ENCODE peak calls at places on chromosomes 12 and 14, in six cellular contexts. R is NT2/D1; B is T47D; U is amygdala; C is mucosa of descending colon; Q is stimulated activated CD4-positive, alpha-beta T cell treated with anti-CD3 and anti-CD28 coated beads, Interleukin-12 subunit alpha, Interleukin-12 subunit beta, amount 100 ng/mL, for 4 hours. J is an unnamed sample.

GRCh38 chr12:113903381-113903863 is 62.7 kb downstream of the RBM19 start:
- DNase-seq in R (no peak), B (no peak), U (no peak), C (no peak), Q (no peak), J (no peak)

GRCh38 chr12:88306471-88307069 is 164.5 kb downstream of the TMTC3 start:
- DNase-seq in R (no peak), U (no peak), Q (no peak), C (no peak), B (no peak), J (no peak)

GRCh38 chr14:103140316-103141109 is 17.3 kb downstream of the TNFAIP2 start:
- DNase-seq in B (no peak), U (no peak), Q (no peak), C (no peak), R (no peak), J (no peak)

GRCh38 chr12:4271433-4272013 is 2.0 kb upstream of the CCND2 start:
- DNase-seq in B (no peak), Q (no peak), R (no peak), U (no peak), C (peak; percentile 86), J (peak; percentile 76)

GRCh38 chr14:64942531-64943111 is at the start of gene GPX2:
- DNase-seq in Q (no peak), C (peak; percentile 90), B (no peak), U (no peak), R (no peak), J (no peak)

GRCh38 chr12:3045494-3045893 is 31.7 kb upstream of the TSPAN9 start:
- DNase-seq in R (no peak), B (no peak), Q (no peak), C (no peak), U (no peak), J (no peak)

GRCh38 chr12:114401346-114402320 is 4.3 kb downstream of the TBX5 start:
- DNase-seq in Q (no peak), C (no peak), B (no peak), R (no peak), U (no peak), J (no peak)

GRCh38 chr12:98750511-98750910 is 105.4 kb downstream of the APAF1 start:
- DNase-seq in Q (no peak), U (peak; percentile 69), R (peak; percentile 23), B (no peak), C (no peak), J (no peak)

GRCh38 chr14:87255046-87255445 is 737.9 kb downstream of the GALC start:
- DNase-seq in U (no peak), B (no peak), C (no peak), Q (no peak), R (no peak), J (no peak)

GRCh38 chr12:108566452-108566851 is 4.1 kb downstream of the ISCU start:
- DNase-seq in Q (no peak), U (no peak), B (no peak), C (no peak), R (no peak), J (no peak)

GRCh38 chr14:95260537-95261440 is 58.9 kb downstream of the CLMN start:
- DNase-seq in C (no peak), B (no peak), R (no peak), U (no peak), Q (no peak), J (peak; percentile 48)

GRCh38 chr14:57122129-57122528 is 146.6 kb downstream of the EXOC5 start:
- DNase-seq in R (no peak), C (no peak), B (no peak), Q (no peak), U (no peak), J (no peak)

GRCh38 chr12:121038861-121039654 is at the start of gene OASL:
- DNase-seq in R (no peak), Q (peak; percentile 29), C (peak; percentile 71), B (peak; percentile 79), U (no peak), J (peak; percentile 48)

GRCh38 chr14:38209572-38210159 is 2.0 kb downstream of the SSTR1 start:
- DNase-seq in Q (no peak), U (peak; percentile 28), R (no peak), B (no peak), C (peak; percentile 33), J (no peak)

J was measured in stimulated activated naive CD4-positive, alpha-beta T cell treated with Interleukin-2 at 50 U/mL for 16 hours.